ENCODE peak calls at places on chromosome 12, in seven cellular contexts. Z is effector CD8-positive, alpha-beta T cell; M is activated T-cell treated with anti-CD3 and anti-CD28 coated beads, Interleukin-2, amount 50 U/mL, for 72 hours; L is fibroblast of villous mesenchyme; I is GM10248; T is HuH-7; Q is ascending aorta. S is an unnamed sample.

GRCh38 chr12:96502477-96502876 is 13.1 kb downstream of the CFAP54 start:
- DNase-seq in T (no peak), M (no peak), Z (no peak), I (no peak), L (no peak), Q (no peak), S (no peak)

GRCh38 chr12:123044351-123044750 is 63.9 kb downstream of the ARL6IP4 start:
- DNase-seq in T (no peak), Z (no peak), I (no peak), Q (no peak), L (no peak), M (no peak), S (no peak)

GRCh38 chr12:75591628-75592027 is 80.2 kb upstream of the KRR1 start:
- DNase-seq in Q (no peak), M (no peak), L (peak), T (no peak), I (no peak), Z (no peak), S (no peak)

GRCh38 chr12:86261142-86261541 is 5.0 kb upstream of the MGAT4C start:
- DNase-seq in Q (no peak), T (no peak), M (no peak), Z (no peak), I (no peak), L (peak), S (no peak)

GRCh38 chr12:131371580-131372475 is 339.1 kb upstream of the SFSWAP start:
- DNase-seq in M (no peak), L (no peak), Z (no peak), T (no peak), Q (peak), I (no peak), S (no peak)

GRCh38 chr12:12432373-12432772 is 75.5 kb downstream of the BORCS5 start:
- DNase-seq in M (no peak), Z (no peak), I (no peak), Q (no peak), L (peak), T (no peak), S (no peak)

GRCh38 chr12:65355461-65355860 is 77.0 kb downstream of the MSRB3 start:
- DNase-seq in L (peak), I (no peak), Z (no peak), Q (no peak), M (no peak), T (no peak), S (no peak)

GRCh38 chr12:75656650-75657049 is 145.2 kb upstream of the KRR1 start:
- DNase-seq in T (no peak), Q (peak), L (peak), M (no peak), Z (no peak), I (no peak), S (no peak)

GRCh38 chr12:125856899-125857298 is 791.7 kb downstream of the AACS start:
- DNase-seq in M (no peak), Q (no peak), T (no peak), Z (no peak), L (no peak), I (no peak), S (no peak)

GRCh38 chr12:53402871-53403270 is 20.8 kb upstream of the AMHR2 start:
- DNase-seq in Q (no peak), T (no peak), I (no peak), M (no peak), L (no peak), Z (no peak), S (no peak)

GRCh38 chr12:49959570-49960473 is 1.9 kb upstream of the AQP5 start:
- DNase-seq in I (no peak), Q (no peak), L (no peak), M (no peak), T (no peak), Z (no peak), S (no peak)

GRCh38 chr12:129152291-129153075 is 299.2 kb downstream of the GLT1D1 start:
- DNase-seq in L (no peak), Q (no peak), M (no peak), T (no peak), Z (no peak), I (no peak), S (no peak)

GRCh38 chr12:109488051-109488665 is 10.7 kb downstream of the UBE3B start:
- DNase-seq in L (no peak), I (no peak), Q (no peak), T (no peak), Z (no peak), M (no peak), S (no peak)

GRCh38 chr12:26434299-26434915 is 239.0 kb downstream of the SSPN start:
- DNase-seq in L (peak), Z (no peak), T (peak), Q (no peak), I (peak), M (peak), S (no peak)

GRCh38 chr12:123726962-123727361 is 14.8 kb downstream of the ATP6V0A2 start:
- DNase-seq in M (no peak), I (no peak), Q (no peak), Z (no peak), L (no peak), T (no peak), S (no peak)

GRCh38 chr12:1811281-1811947 is 9.0 kb upstream of the LRTM2 start:
- DNase-seq in T (no peak), I (no peak), Q (no peak), M (peak), L (peak), Z (no peak), S (no peak)

GRCh38 chr12:105744659-105745058 is 394.1 kb downstream of the NUAK1 start:
- DNase-seq in Z (no peak), Q (no peak), I (no peak), T (no peak), L (no peak), M (no peak), S (no peak)

GRCh38 chr12:102879144-102879763 is 37.8 kb downstream of the PAH start:
- DNase-seq in I (peak), Z (no peak), Q (no peak), M (peak), T (no peak), L (peak), S (no peak)